ENCODE peak calls at places on chromosomes 11 and 22, in six cellular contexts. K is H1, W is mammary epithelial cell, X is HCT116, U is fibroblast of lung, C is GM23338. M is an unnamed sample.

GRCh38 chr11:11641581-11641980 is 19.8 kb upstream of the GALNT18 start:
- DNase-seq in X (no peak), W (peak; percentile 40), C (no peak), U (no peak), K (no peak), M (no peak)

GRCh38 chr11:65779669-65779918 is 1.2 kb downstream of the AP5B1 start:
- DNase-seq in W (no peak), U (no peak), K (no peak), X (no peak), C (no peak), M (no peak)

GRCh38 chr11:120316880-120317688 is 8.0 kb upstream of the TLCD5 start:
- DNase-seq in X (no peak), C (peak; percentile 74), U (peak; percentile 48), K (no peak), W (peak; percentile 89), M (no peak)

GRCh38 chr22:49119551-49119952 is 708.1 kb downstream of the BRD1 start:
- DNase-seq in C (no peak), X (no peak), U (no peak), K (no peak), W (no peak), M (no peak)

GRCh38 chr11:122733301-122733686 is 77.8 kb downstream of the UBASH3B start:
- DNase-seq in X (no peak), W (no peak), K (no peak), C (no peak), U (peak; percentile 90), M (no peak)

GRCh38 chr11:11748706-11749365 is 92.9 kb upstream of the USP47 start:
- DNase-seq in C (no peak), W (peak; percentile 54), X (no peak), K (no peak), U (peak; percentile 20), M (no peak)

GRCh38 chr11:128279861-128280260 is 307.5 kb downstream of the ETS1 start:
- DNase-seq in C (no peak), X (no peak), W (peak; percentile 26), U (no peak), K (no peak), M (no peak)

GRCh38 chr11:15912291-15912690 is 444.1 kb downstream of the SOX6 start:
- DNase-seq in X (no peak), C (no peak), K (no peak), W (no peak), U (no peak), M (no peak)

GRCh38 chr11:19979519-19979845 is 180.8 kb downstream of the DBX1 start:
- DNase-seq in W (no peak), X (no peak), C (no peak), K (no peak), U (no peak), M (no peak)

GRCh38 chr22:40107756-40108437 is 69.8 kb upstream of the TNRC6B start:
- DNase-seq in X (no peak), U (peak; percentile 43), K (no peak), C (no peak), W (peak; percentile 57), M (peak; percentile 48)

GRCh38 chr11:110311783-110312578 is 15.6 kb upstream of the RDX start:
- DNase-seq in X (no peak), U (peak; percentile 55), C (no peak), W (no peak), K (no peak), M (peak; percentile 9)

GRCh38 chr11:46936138-46937110 is at the start of gene CSTPP1:
- DNase-seq in U (peak; percentile 95), C (peak; percentile 98), K (peak; percentile 96), W (peak; percentile 84), X (peak; percentile 85), M (peak; percentile 91)

GRCh38 chr22:42179616-42180015 is 49.0 kb upstream of the CYP2D6 start:
- DNase-seq in W (peak; percentile 39), C (no peak), U (peak; percentile 87), K (no peak), X (no peak), M (no peak)

GRCh38 chr22:47369020-47369419 is 606.6 kb downstream of the TBC1D22A start:
- DNase-seq in W (no peak), X (no peak), C (no peak), K (no peak), U (no peak), M (no peak)

GRCh38 chr22:49406047-49406650 is 421.5 kb downstream of the BRD1 start:
- DNase-seq in X (no peak), U (no peak), C (no peak), W (no peak), K (no peak), M (no peak)

GRCh38 chr11:111878385-111878765 is 590 bp downstream of the FDXACB1 start:
- DNase-seq in K (no peak), W (no peak), X (peak; percentile 3), C (peak; percentile 39), U (peak; percentile 34), M (peak; percentile 10)

GRCh38 chr11:97432926-97433325 is 1043.1 kb downstream of the JRKL start:
- DNase-seq in K (no peak), U (no peak), W (no peak), C (no peak), X (no peak), M (no peak)

GRCh38 chr11:115745041-115745440 is 240.8 kb upstream of the CADM1 start:
- DNase-seq in W (no peak), X (no peak), C (peak; percentile 21), K (no peak), U (no peak), M (no peak)

GRCh38 chr22:27476729-27477128 is 324.8 kb downstream of the MN1 start:
- DNase-seq in K (no peak), W (peak; percentile 91), U (peak; percentile 11), C (no peak), X (peak; percentile 53), M (no peak)

GRCh38 chr22:37141971-37142647 is 7.6 kb downstream of the IL2RB start:
- DNase-seq in K (no peak), X (no peak), W (no peak), U (no peak), C (no peak), M (no peak)

GRCh38 chr11:119361056-119361787 is 14.7 kb upstream of the MFRP start:
- DNase-seq in C (peak; percentile 88), X (peak; percentile 79), W (peak; percentile 87), U (peak; percentile 85), K (no peak), M (peak; percentile 30)

DNA sequence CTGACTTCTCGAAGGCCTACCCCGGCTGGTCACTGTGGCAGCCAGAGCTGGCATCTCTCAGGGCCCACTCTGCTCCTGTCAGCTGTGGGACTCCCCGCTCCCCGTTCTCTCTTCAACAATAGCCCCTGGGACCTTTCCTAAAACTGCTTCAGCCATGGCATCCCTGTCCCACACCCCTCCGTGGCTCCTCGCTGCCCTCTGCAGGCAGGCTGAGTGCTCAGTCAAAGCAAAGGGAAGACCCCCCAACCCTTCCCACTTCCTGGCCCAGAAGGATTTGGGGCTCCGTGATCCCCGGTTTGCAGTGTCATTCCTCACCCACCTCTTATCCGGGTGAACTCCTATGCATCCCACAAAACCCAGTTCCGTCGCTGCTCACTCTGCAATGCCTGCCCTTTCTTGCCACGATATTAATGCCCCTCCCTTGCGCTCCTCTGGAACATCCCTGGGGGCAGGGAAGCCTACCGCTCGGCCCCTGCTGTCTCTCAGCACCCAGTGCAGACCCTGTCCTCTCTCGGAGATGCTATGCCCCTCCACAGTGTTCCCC is 1.6 kb upstream of the TH start:
- DNase-seq in C (peak; percentile 73), K (peak; percentile 79), W (no peak), U (no peak), X (no peak), M (no peak)
- TF ChIP-seq CTCF in C (peak; percentile 64), K (no peak), W (peak; percentile 45), U (no peak), X (peak; percentile 84), M (no peak)

DNA sequence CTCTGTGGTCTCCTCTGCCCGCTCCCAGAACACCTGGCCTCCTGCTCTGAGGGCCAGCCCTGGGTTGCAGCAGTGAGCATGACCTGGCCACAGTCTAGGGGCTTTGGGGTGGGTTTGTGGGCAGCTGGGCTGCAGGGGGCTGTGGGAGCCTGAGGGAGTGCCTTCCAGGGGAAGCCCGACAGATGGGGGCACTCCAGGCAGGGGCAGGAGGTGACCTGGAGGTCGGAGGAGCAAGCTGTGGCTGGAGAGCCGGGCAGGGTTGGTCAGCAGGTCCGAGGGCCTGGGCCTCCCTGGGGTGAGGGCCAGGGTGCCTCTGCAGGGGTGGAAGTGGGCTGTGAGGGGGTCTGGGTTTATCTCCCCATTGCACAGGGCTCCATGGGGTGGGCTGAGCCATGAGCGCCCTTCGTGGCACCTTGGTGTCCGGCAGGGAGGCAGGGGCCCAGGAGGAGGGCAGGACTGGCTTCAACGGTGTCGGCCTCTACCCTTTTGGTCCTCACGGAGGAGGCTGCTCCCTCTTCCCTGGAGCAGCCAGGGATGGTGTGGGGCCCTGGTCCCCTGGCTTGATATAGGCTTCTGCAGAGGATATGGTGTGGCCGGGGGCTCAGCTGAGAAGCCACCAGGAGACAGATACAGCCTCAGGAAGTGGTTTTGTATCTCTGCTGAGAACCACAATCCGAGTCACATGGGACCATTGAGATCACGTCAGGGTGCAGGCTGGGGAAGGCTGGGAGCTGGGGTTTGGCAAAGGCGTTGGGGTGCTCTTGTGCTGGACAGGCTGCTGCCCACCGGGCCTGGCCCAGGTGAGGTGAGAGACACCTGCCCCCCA is 22.3 kb downstream of the KCNQ1 start:
- DNase-seq in C (no peak), K (no peak), X (no peak), U (no peak), W (no peak), M (peak; percentile 85)
- TF ChIP-seq EZH2 in C (no peak), K (no peak), X (no peak), U (no peak), W (no peak), M (no peak)

GRCh38 chr11:82229346-82229745 is 504.3 kb downstream of the FAM181B start:
- DNase-seq in W (peak; percentile 2), U (peak; percentile 58), C (peak; percentile 71), X (no peak), K (no peak), M (peak; percentile 39)
- TF ChIP-seq CTCF in W (peak; percentile 56), U (no peak), C (peak; percentile 73), X (peak; percentile 13), K (no peak), M (peak; percentile 51)

GRCh38 chr22:50581950-50582561 is 593 bp downstream of the CHKB start:
- DNase-seq in C (no peak), X (no peak), U (no peak), W (peak; percentile 19), K (no peak), M (peak; percentile 33)
- TF ChIP-seq EZH2 in C (no peak), X (no peak), U (no peak), W (no peak), K (no peak), M (no peak)

DNA sequence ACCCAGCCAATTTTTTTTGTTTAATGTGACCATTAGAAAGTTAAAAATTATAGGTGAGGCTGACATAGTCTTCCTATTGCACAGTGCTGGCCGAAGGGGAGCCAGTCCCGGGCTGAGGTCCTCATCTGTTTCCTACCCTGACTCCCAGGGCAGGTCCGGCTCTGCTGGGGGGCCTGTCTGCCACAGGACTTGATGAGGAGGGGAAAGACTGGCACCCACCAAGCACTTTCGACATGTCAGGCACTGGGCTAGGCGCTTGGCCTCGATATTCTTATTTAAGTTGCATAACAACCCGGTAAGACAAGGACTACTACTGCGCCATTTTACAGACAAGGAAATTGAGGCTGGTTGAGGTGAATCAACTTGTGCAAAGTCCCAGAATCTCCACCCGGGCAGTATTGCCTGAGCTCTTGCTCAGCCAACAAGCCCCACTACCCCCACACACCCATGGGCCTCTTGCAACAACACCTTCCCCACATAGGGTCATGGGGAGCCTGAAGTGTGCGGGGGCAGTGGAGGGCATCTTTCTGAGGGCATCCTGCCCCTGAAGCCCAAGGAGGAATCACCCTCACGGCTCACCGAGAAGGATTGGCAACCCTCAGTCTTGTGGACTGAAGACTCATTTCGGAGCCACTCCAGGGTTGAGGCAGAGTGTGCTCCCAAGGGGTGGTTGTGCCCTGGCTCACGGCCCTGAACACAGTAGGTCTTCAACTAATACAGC is 62.7 kb upstream of the LINC01488 start:
- DNase-seq in U (no peak), C (no peak), X (no peak), K (no peak), W (no peak), M (no peak)
- TF ChIP-seq CTCF in U (no peak), C (no peak), X (no peak), K (no peak), W (no peak), M (no peak)